ENCODE peak calls at places on chromosomes 6 and 20, in eight cellular contexts. D is nephron progenitor cell, N is A673, J is fibroblast of pulmonary artery, O is endodermal cell, T is endothelial cell of umbilical vein, G is psoas muscle, P is left lung. W is an unnamed sample.

GRCh38 chr6:117512056-117512828 is 29.8 kb downstream of the DCBLD1 start:
- DNase-seq in D (no peak), N (no peak), J (no peak), O (no peak), T (no peak), G (no peak), P (no peak), W (no peak)

GRCh38 chr6:4647414-4648365 is 128.5 kb upstream of the CDYL start:
- DNase-seq in D (peak; percentile 87), N (peak; percentile 89), J (peak; percentile 86), O (peak; percentile 98), T (peak; percentile 77), G (peak; percentile 92), P (peak; percentile 83), W (peak; percentile 2)

GRCh38 chr6:22737331-22737730 is 168.0 kb downstream of the HDGFL1 start:
- DNase-seq in D (peak; percentile 60), N (peak; percentile 65), J (peak; percentile 68), O (peak; percentile 91), T (peak; percentile 52), G (no peak), P (no peak), W (peak; percentile 4)

GRCh38 chr6:156061958-156062661 is 606.5 kb upstream of the NOX3 start:
- DNase-seq in D (no peak), N (no peak), J (no peak), O (no peak), T (no peak), G (no peak), P (no peak), W (no peak)

GRCh38 chr6:5278047-5278446 is 16.7 kb downstream of the FARS2 start:
- DNase-seq in D (no peak), N (no peak), J (no peak), O (no peak), T (no peak), G (no peak), P (no peak), W (no peak)

GRCh38 chr20:10249048-10249770 is 30.6 kb downstream of the SNAP25 start:
- DNase-seq in D (no peak), N (no peak), J (no peak), O (peak; percentile 71), T (no peak), G (no peak), P (no peak), W (no peak)

GRCh38 chr20:21509597-21510331 is 4.1 kb downstream of the NKX2-2 start:
- DNase-seq in D (no peak), N (peak; percentile 97), J (peak; percentile 37), O (peak; percentile 68), T (no peak), G (no peak), P (peak; percentile 69), W (no peak)

GRCh38 chr6:93677297-93677965 is 258.1 kb upstream of the EPHA7 start:
- DNase-seq in D (no peak), N (peak; percentile 2), J (peak; percentile 40), O (no peak), T (peak; percentile 2), G (no peak), P (no peak), W (no peak)

GRCh38 chr6:144294016-144294415 is 8.9 kb downstream of the UTRN start:
- DNase-seq in D (no peak), N (peak; percentile 5), J (peak; percentile 91), O (no peak), T (peak; percentile 59), G (no peak), P (no peak), W (no peak)

GRCh38 chr20:20888273-20888656 is 175.8 kb upstream of the RALGAPA2 start:
- DNase-seq in D (no peak), N (no peak), J (no peak), O (no peak), T (no peak), G (no peak), P (no peak), W (no peak)

GRCh38 chr6:26534681-26535465 is 3.3 kb upstream of the HMGN4 start:
- DNase-seq in D (no peak), N (peak; percentile 21), J (no peak), O (no peak), T (no peak), G (no peak), P (no peak), W (no peak)

GRCh38 chr6:115717472-115717871 is 343.2 kb downstream of the FRK start:
- DNase-seq in D (no peak), N (no peak), J (no peak), O (no peak), T (no peak), G (no peak), P (no peak), W (no peak)

GRCh38 chr6:89458720-89459119 is 25.8 kb downstream of the ANKRD6 start:
- DNase-seq in D (peak; percentile 16), N (no peak), J (no peak), O (peak; percentile 53), T (no peak), G (no peak), P (no peak), W (no peak)

GRCh38 chr20:13995841-13996240 is 525 bp downstream of the MACROD2 start:
- DNase-seq in D (peak; percentile 61), N (peak; percentile 14), J (no peak), O (peak; percentile 79), T (peak; percentile 12), G (peak; percentile 64), P (peak; percentile 85), W (peak; percentile 38)

DNA sequence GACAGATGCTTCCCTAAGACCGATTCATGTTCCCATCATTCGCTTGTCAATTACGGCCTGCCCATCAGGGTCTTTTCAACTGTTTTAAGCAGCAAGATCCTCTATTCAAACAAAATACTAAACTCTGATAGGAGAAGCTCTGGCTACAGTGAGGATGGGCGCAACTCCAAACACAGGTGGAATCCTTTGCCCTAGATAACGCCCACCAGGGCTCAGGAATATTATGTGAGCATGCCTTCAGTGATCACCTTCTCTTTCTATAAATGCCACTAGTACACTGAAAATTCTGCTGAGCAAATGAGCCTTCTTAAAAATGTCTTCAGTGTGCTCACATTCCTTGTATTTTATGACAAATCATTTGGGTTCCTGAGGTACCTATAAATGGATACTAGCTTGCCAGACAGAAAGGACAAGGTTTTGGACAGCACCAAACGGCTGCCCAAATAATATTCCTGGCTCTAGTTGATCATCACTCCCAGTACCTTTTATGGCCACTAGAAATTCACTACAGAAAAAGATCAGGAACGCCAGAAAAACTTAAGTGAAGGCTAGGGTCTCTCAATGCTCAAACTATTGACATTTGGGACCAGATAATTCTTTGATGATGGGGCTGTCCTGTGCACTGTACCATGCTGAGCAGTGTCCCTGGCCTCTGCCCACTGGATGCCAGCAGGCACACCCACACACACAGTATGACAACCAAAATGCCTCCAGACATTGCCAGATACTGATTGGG is 13.1 kb downstream of the ZNF217 start:
- DNase-seq in D (no peak), N (no peak), J (no peak), O (no peak), T (no peak), G (no peak), P (no peak), W (no peak)
- TF ChIP-seq CTCF in D (no peak), N (no peak), J (peak; percentile 3), O (peak; percentile 49), T (no peak), G (peak; percentile 18), P (no peak), W (no peak)

GRCh38 chr20:17890330-17890729 is 78.3 kb downstream of the SNX5 start:
- DNase-seq in D (no peak), N (no peak), J (no peak), O (no peak), T (no peak), G (no peak), P (no peak), W (no peak)

GRCh38 chr20:17887331-17888030 is 81.1 kb downstream of the SNX5 start:
- DNase-seq in D (no peak), N (no peak), J (no peak), O (no peak), T (no peak), G (no peak), P (no peak), W (no peak)

GRCh38 chr20:17888044-17888443 is 80.5 kb downstream of the SNX5 start:
- DNase-seq in D (no peak), N (no peak), J (no peak), O (no peak), T (no peak), G (no peak), P (no peak), W (no peak)

GRCh38 chr20:17885544-17885943 is 83.0 kb downstream of the SNX5 start:
- DNase-seq in D (no peak), N (no peak), J (peak; percentile 48), O (no peak), T (no peak), G (no peak), P (no peak), W (peak; percentile 10)

DNA sequence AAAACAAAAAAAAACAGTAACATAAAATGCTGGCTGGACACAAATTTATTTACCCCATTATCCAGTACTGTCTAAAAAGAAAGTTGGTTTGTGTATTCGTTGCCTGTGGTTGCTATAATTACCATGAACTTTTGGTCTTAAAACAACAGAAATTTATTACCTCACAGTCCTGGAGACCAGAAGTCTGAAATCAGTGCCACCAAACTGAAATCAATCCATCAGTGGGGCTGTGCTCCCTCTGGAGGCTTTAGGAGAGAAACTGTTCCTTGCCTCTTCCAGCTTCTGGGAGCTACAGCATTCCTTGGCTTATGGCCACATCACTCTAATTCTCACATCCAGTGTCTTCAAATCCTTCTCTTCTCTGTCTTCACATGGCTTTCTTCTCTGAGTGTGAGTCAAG is 79.4 kb downstream of the SNX5 start:
- DNase-seq in D (no peak), N (no peak), J (peak; percentile 43), O (no peak), T (no peak), G (no peak), P (no peak), W (no peak)
- TF ChIP-seq CTCF in D (no peak), N (no peak), J (peak; percentile 24), O (peak; percentile 11), T (no peak), G (no peak), P (no peak), W (no peak)

GRCh38 chr6:138727182-138727581 is 46.4 kb upstream of the CCDC28A start:
- DNase-seq in D (no peak), N (no peak), J (no peak), O (no peak), T (no peak), G (no peak), P (no peak), W (no peak)

GRCh38 chr6:138719744-138720143 is 53.8 kb upstream of the CCDC28A start:
- DNase-seq in D (no peak), N (no peak), J (no peak), O (no peak), T (no peak), G (no peak), P (no peak), W (no peak)

GRCh38 chr6:138726066-138727060 is 47.2 kb upstream of the CCDC28A start:
- DNase-seq in D (no peak), N (no peak), J (no peak), O (no peak), T (no peak), G (no peak), P (no peak), W (no peak)

GRCh38 chr6:138722425-138723371 is 50.9 kb upstream of the CCDC28A start:
- DNase-seq in D (no peak), N (peak; percentile 62), J (peak; percentile 62), O (no peak), T (peak; percentile 69), G (no peak), P (no peak), W (no peak)

GRCh38 chr6:138724015-138724414 is 49.6 kb upstream of the CCDC28A start:
- DNase-seq in D (no peak), N (no peak), J (peak; percentile 44), O (peak; percentile 47), T (peak; percentile 72), G (peak; percentile 56), P (no peak), W (no peak)
- TF ChIP-seq CTCF in D (no peak), N (no peak), J (no peak), O (peak; percentile 24), T (no peak), G (no peak), P (no peak), W (no peak)

GRCh38 chr6:169292340-169293124 is 38.9 kb upstream of the THBS2 start:
- DNase-seq in D (no peak), N (peak; percentile 76), J (peak; percentile 87), O (no peak), T (no peak), G (peak; percentile 68), P (no peak), W (no peak)
- TF ChIP-seq CTCF in D (no peak), N (no peak), J (no peak), O (no peak), T (no peak), G (no peak), P (no peak), W (no peak)